ENCODE peak calls at places on chromosomes 2 and 18, in nine cellular contexts. Z is A549, Y is fibroblast of lung, R is GM23248, N is neural progenitor cell, C is SJSA1, F is right atrium auricular region, Q is lower lobe of right lung, O is left ventricle myocardium inferior. V is an unnamed sample. For H3K9me3 and H3K4me1, the result is how much of the 10 kb centered on the place peaks cover.

GRCh38 chr2:3099860-3100234 is 277.8 kb downstream of the EIPR1 start:
- DNase-seq in Z (no peak), Y (no peak), R (no peak), N (no peak), C (no peak), F (no peak), Q (no peak), O (no peak), V (no peak)

GRCh38 chr18:13878858-13879257 is 36.5 kb downstream of the MC2R start:
- DNase-seq in Z (no peak), Y (no peak), R (no peak), N (no peak), C (no peak), F (no peak), Q (no peak), O (no peak), V (peak)

GRCh38 chr2:71884303-71885042 is 263.2 kb downstream of the CYP26B1 start:
- DNase-seq in Z (no peak), Y (peak), R (peak), N (no peak), C (peak), F (peak), Q (no peak), O (no peak), V (no peak)

GRCh38 chr2:128838244-128838643 is 519.6 kb upstream of the HS6ST1 start:
- DNase-seq in Z (no peak), Y (no peak), R (no peak), N (no peak), C (no peak), F (no peak), Q (no peak), O (no peak), V (no peak)

GRCh38 chr2:222240676-222241049 is 58.1 kb downstream of the PAX3 start:
- DNase-seq in Z (no peak), Y (no peak), R (no peak), N (peak), C (no peak), F (no peak), Q (no peak), O (no peak), V (no peak)

GRCh38 chr2:8569332-8569930 is 112.4 kb upstream of the ID2 start:
- DNase-seq in Z (no peak), Y (no peak), R (no peak), N (no peak), C (no peak), F (no peak), Q (no peak), O (no peak), V (peak)

GRCh38 chr2:240962371-240963064 is 35.9 kb upstream of the SNED1 start:
- DNase-seq in Z (no peak), Y (no peak), R (peak), N (peak), C (no peak), F (peak), Q (peak), O (peak), V (peak)

GRCh38 chr2:151071382-151071781 is 190.3 kb downstream of the RBM43 start:
- DNase-seq in Z (no peak), Y (peak), R (peak), N (peak), C (no peak), F (no peak), Q (no peak), O (no peak), V (peak)

GRCh38 chr2:161166538-161167409 is 6.5 kb downstream of the TANK start:
- DNase-seq in Z (no peak), Y (peak), R (no peak), N (no peak), C (no peak), F (no peak), Q (no peak), O (no peak), V (no peak)

GRCh38 chr18:3450358-3451107 is 561 bp downstream of the TGIF1 start:
- DNase-seq in Z (no peak), Y (peak), R (peak), N (peak), C (peak), F (peak), Q (peak), O (peak), V (peak)

GRCh38 chr18:34651586-34652369 is 58.3 kb upstream of the DTNA start:
- DNase-seq in Z (no peak), Y (peak), R (no peak), N (no peak), C (no peak), F (no peak), Q (no peak), O (no peak), V (no peak)

GRCh38 chr18:74040459-74041332 is 106.9 kb downstream of the FBXO15 start:
- DNase-seq in Z (peak), Y (no peak), R (peak), N (peak), C (peak), F (no peak), Q (peak), O (no peak), V (peak)

GRCh38 chr2:119255760-119256573 is 32.3 kb downstream of the STEAP3 start:
- DNase-seq in Z (peak), Y (peak), R (peak), N (peak), C (peak), F (no peak), Q (no peak), O (no peak), V (peak)

GRCh38 chr18:76953186-76953982 is 131.0 kb downstream of the ZNF236 start:
- DNase-seq in Z (no peak), Y (peak), R (no peak), N (no peak), C (no peak), F (peak), Q (peak), O (peak), V (no peak)

GRCh38 chr2:9462872-9463697 is 11.3 kb upstream of the IAH1 start:
- DNase-seq in Z (no peak), Y (no peak), R (no peak), N (no peak), C (no peak), F (no peak), Q (no peak), O (no peak), V (no peak)

GRCh38 chr18:78913395-78913794 is 66.2 kb upstream of the SALL3 start:
- DNase-seq in Z (no peak), Y (no peak), R (no peak), N (no peak), C (no peak), F (peak), Q (no peak), O (no peak), V (no peak)

GRCh38 chr18:12287684-12288405 is 20.2 kb upstream of the TUBB6 start:
- DNase-seq in Z (peak), Y (peak), R (peak), N (peak), C (peak), F (peak), Q (peak), O (peak), V (no peak)

GRCh38 chr2:224982910-224983688 is 59.2 kb downstream of the DOCK10 start:
- DNase-seq in Z (no peak), Y (peak), R (peak), N (no peak), C (peak), F (no peak), Q (peak), O (peak), V (no peak)

GRCh38 chr2:167028503-167028902 is 140.2 kb downstream of the XIRP2 start:
- DNase-seq in Z (no peak), Y (no peak), R (no peak), N (no peak), C (no peak), F (no peak), Q (no peak), O (no peak), V (no peak)

GRCh38 chr2:9944330-9944758 is 7.1 kb upstream of the GRHL1 start:
- DNase-seq in Z (no peak), Y (no peak), R (peak), N (no peak), C (no peak), F (no peak), Q (no peak), O (no peak), V (no peak)

GRCh38 chr2:215171151-215171550 is 32.7 kb upstream of the ABCA12 start:
- DNase-seq in Z (no peak), Y (peak), R (peak), N (no peak), C (no peak), F (no peak), Q (no peak), O (no peak), V (no peak)

GRCh38 chr18:58400337-58400885 is 228.5 kb downstream of the ALPK2 start:
- DNase-seq in Z (no peak), Y (no peak), R (peak), N (no peak), C (no peak), F (no peak), Q (no peak), O (no peak), V (no peak)

GRCh38 chr2:171274757-171275156 is 114.1 kb upstream of the TLK1 start:
- DNase-seq in Z (no peak), Y (no peak), R (no peak), N (no peak), C (no peak), F (no peak), Q (no peak), O (no peak), V (no peak)

GRCh38 chr2:233457356-233457755 is 103.1 kb downstream of the DGKD start:
- DNase-seq in Z (no peak), Y (no peak), R (no peak), N (no peak), C (no peak), F (no peak), Q (no peak), O (no peak), V (no peak)

GRCh38 chr2:216308532-216308931 is 63.8 kb downstream of the MARCHF4 start:
- DNase-seq in Z (no peak), Y (peak), R (no peak), N (no peak), C (no peak), F (no peak), Q (no peak), O (no peak), V (no peak)

GRCh38 chr2:3399403-3399802 is 19.9 kb downstream of the TRAPPC12 start:
- DNase-seq in Z (no peak), Y (no peak), R (no peak), N (no peak), C (no peak), F (no peak), Q (no peak), O (no peak), V (no peak)

GRCh38 chr2:164523726-164524125 is 97.6 kb downstream of the GRB14 start:
- DNase-seq in Z (no peak), Y (no peak), R (peak), N (no peak), C (no peak), F (no peak), Q (no peak), O (no peak), V (no peak)

GRCh38 chr2:183542593-183542992 is 418.4 kb downstream of the NUP35 start:
- DNase-seq in Z (no peak), Y (no peak), R (no peak), N (no peak), C (no peak), F (no peak), Q (no peak), O (no peak), V (no peak)

GRCh38 chr2:233544079-233544690 is 22.4 kb downstream of the USP40 start:
- DNase-seq in Z (no peak), Y (peak), R (peak), N (no peak), C (no peak), F (no peak), Q (no peak), O (no peak), V (no peak)

GRCh38 chr2:160871096-160871495 is 289.1 kb upstream of the TANK start:
- DNase-seq in Z (no peak), Y (peak), R (no peak), N (no peak), C (peak), F (no peak), Q (no peak), O (no peak), V (no peak)

GRCh38 chr2:96500385-96501066 is 4.6 kb downstream of the NEURL3 start:
- DNase-seq in Z (no peak), Y (no peak), R (peak), N (no peak), C (no peak), F (peak), Q (no peak), O (no peak), V (no peak)

GRCh38 chr2:9473985-9474360 is 378 bp upstream of the IAH1 start:
- DNase-seq in Z (no peak), Y (peak), R (peak), N (peak), C (no peak), F (peak), Q (peak), O (peak), V (no peak)

GRCh38 chr2:100786297-100786658 is 33.7 kb upstream of the NPAS2 start:
- DNase-seq in Z (peak), Y (peak), R (peak), N (no peak), C (peak), F (no peak), Q (peak), O (peak), V (no peak)

GRCh38 chr2:8992643-8993042 is 10.8 kb downstream of the MBOAT2 start:
- DNase-seq in Z (no peak), Y (no peak), R (no peak), N (no peak), C (no peak), F (no peak), Q (no peak), O (no peak), V (no peak)

GRCh38 chr18:42274488-42275137 is 319.6 kb downstream of the PIK3C3 start:
- DNase-seq in Z (no peak), Y (peak), R (peak), N (peak), C (peak), F (no peak), Q (no peak), O (no peak), V (peak)

GRCh38 chr18:62183578-62184195 is 3.2 kb downstream of the PIGN start:
- DNase-seq in Z (peak), Y (peak), R (peak), N (peak), C (peak), F (no peak), Q (no peak), O (no peak), V (peak)
- H3K9me3 ChIP-seq in Z (under half), Y (under half), R (under half), N (under half), C (under half), F (under half), Q (under half), O (under half), V (under half)

DNA sequence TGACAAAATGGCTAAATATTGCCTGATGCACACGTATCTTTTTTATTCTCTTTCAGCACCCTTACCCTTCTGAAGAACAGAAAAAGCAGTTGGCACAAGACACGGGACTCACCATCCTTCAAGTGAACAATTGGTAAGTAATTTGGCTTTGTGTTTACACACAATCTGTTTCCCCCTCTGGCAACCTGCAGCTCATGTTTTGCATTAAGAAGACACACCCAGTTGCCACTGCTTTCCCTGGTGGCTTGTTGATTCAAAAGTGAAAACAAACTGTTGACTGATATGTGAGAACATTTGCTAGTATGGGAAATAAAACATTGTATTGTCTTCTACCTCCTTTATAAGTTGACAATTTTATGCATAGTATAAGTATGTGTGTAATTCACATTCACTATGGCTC is 113.0 kb downstream of the MEIS1 start:
- DNase-seq in Z (no peak), Y (no peak), R (no peak), N (no peak), C (no peak), F (no peak), Q (no peak), O (no peak), V (no peak)
- H3K4me1 ChIP-seq in Z (under half), Y (under half), R (under half), N (under half), C (under half), F (under half), Q (under half), O (under half), V (under half)

DNA sequence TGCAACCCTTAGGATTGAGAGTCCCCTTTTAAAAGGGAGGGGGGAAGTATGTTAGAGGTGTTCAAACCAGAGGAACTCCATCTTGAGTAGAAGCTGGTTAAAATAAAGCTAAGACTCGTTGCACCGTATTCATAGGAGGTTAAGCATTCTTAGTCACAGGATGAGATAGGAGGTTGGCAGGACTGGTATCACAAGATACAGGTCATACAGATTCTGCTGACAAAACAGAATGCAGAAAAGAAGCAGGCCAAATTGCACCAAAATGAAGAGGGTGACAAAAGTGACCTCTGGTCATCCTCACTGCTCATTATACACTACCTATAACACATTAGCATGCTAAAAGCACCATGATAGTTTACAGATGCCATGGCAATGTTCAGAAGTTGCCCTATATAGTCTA is 192.3 kb upstream of the NDUFV2 start:
- DNase-seq in Z (no peak), Y (no peak), R (no peak), N (no peak), C (no peak), F (no peak), Q (no peak), O (no peak), V (no peak)
- H3K9me3 ChIP-seq in Z (under half), Y (under half), R (under half), N (under half), C (under half), F (under half), Q (under half), O (under half), V (under half)

GRCh38 chr2:236968101-236968886 is 117.4 kb upstream of the COPS8 start:
- DNase-seq in Z (no peak), Y (no peak), R (no peak), N (no peak), C (no peak), F (no peak), Q (no peak), O (no peak), V (no peak)
- H3K4me1 ChIP-seq in Z (under half), Y (under half), R (under half), N (under half), C (under half), F (under half), Q (under half), O (under half), V (under half)

GRCh38 chr2:65486802-65487201 is 54.4 kb upstream of the SPRED2 start:
- DNase-seq in Z (no peak), Y (no peak), R (no peak), N (no peak), C (no peak), F (no peak), Q (no peak), O (no peak), V (no peak)
- H3K9me3 ChIP-seq in Z (half or more), Y (under half), R (under half), N (under half), C (under half), F (under half), Q (under half), O (under half), V (under half)

DNA sequence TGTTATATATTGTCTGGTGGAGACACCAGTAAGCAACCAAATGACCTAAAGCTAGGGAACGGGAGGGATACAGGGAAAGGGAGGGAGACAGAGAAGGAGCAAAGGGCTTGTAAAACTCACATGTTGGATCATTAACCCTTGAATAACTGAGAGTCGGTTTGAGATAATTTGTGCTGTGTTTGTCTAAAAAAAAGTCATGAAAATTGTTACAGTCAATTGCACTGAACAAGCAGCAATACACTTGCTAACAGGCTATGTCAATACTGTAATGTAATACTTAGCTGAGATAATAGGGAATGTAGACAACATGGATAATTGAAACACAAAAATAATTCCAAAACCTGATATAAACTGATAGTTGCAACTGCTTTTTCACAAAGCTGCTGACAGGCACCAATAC is 71.3 kb upstream of the ZNF521 start:
- DNase-seq in Z (no peak), Y (no peak), R (no peak), N (no peak), C (no peak), F (no peak), Q (no peak), O (no peak), V (no peak)
- H3K4me1 ChIP-seq in Z (under half), Y (under half), R (under half), N (under half), C (under half), F (under half), Q (under half), O (under half), V (under half)

GRCh38 chr18:62690416-62690815 is 24.9 kb upstream of the PHLPP1 start:
- DNase-seq in Z (no peak), Y (no peak), R (no peak), N (no peak), C (no peak), F (no peak), Q (no peak), O (no peak), V (no peak)
- H3K9me3 ChIP-seq in Z (under half), Y (under half), R (under half), N (under half), C (under half), F (under half), Q (under half), O (under half), V (under half)

GRCh38 chr2:62215306-62216064 is 19.6 kb downstream of the B3GNT2 start:
- DNase-seq in Z (no peak), Y (peak), R (peak), N (no peak), C (no peak), F (no peak), Q (no peak), O (no peak), V (no peak)
- H3K4me1 ChIP-seq in Z (under half), Y (under half), R (under half), N (under half), C (under half), F (under half), Q (half or more), O (half or more), V (under half)

GRCh38 chr18:67117804-67118203 is 398.7 kb downstream of the DSEL start:
- DNase-seq in Z (no peak), Y (peak), R (no peak), N (no peak), C (no peak), F (no peak), Q (no peak), O (no peak), V (no peak)
- H3K9me3 ChIP-seq in Z (under half), Y (under half), R (under half), N (under half), C (under half), F (under half), Q (under half), O (under half), V (under half)